ENCODE peak calls at places on chromosomes 5 and 9, in eight cellular contexts. K is cardiac fibroblast; O is EH; I is GM13976; V is natural killer cell treated with Interleukin-12 subunit alpha and Interleukin-12 subunit beta and Interleukin-15 and Interleukin-18, amount 100 ng/mL, for 72 hours; W is NK-92 treated with Interleukin-12 subunit alpha and Interleukin-12 subunit beta, amount 100 ng/mL, for 24 hours; X is mucosa of descending colon; P is NCI-H345. C is an unnamed sample.

GRCh38 chr9:94713446-94714185 is 12.9 kb upstream of the AOPEP start:
- DNase-seq in K (no peak), O (peak; percentile 54), I (no peak), V (no peak), W (no peak), X (no peak), P (no peak), C (no peak)

GRCh38 chr9:125433461-125434001 is 171.9 kb downstream of the GAPVD1 start:
- DNase-seq in K (no peak), O (no peak), I (no peak), V (peak; percentile 51), W (no peak), X (no peak), P (no peak), C (no peak)

GRCh38 chr9:91986248-91986647 is 36.2 kb upstream of the ROR2 start:
- DNase-seq in K (no peak), O (peak; percentile 15), I (no peak), V (no peak), W (no peak), X (no peak), P (no peak), C (no peak)

GRCh38 chr9:105901514-105902109 is 207.3 kb downstream of the TMEM38B start:
- DNase-seq in K (peak; percentile 1), O (peak; percentile 29), I (peak; percentile 56), V (no peak), W (no peak), X (peak; percentile 40), P (peak; percentile 32), C (peak; percentile 4)

GRCh38 chr9:3968891-3969290 is 331.0 kb downstream of the GLIS3 start:
- DNase-seq in K (peak; percentile 81), O (peak; percentile 26), I (no peak), V (no peak), W (no peak), X (no peak), P (no peak), C (no peak)

GRCh38 chr9:38127271-38127839 is 58.3 kb upstream of the SHB start:
- DNase-seq in K (peak; percentile 32), O (no peak), I (no peak), V (no peak), W (no peak), X (no peak), P (peak; percentile 11), C (no peak)

GRCh38 chr9:101421653-101422065 is 13.9 kb downstream of the ALDOB start:
- DNase-seq in K (peak; percentile 62), O (peak; percentile 7), I (no peak), V (no peak), W (no peak), X (no peak), P (no peak), C (peak; percentile 55)

GRCh38 chr5:108249095-108249784 is 132.7 kb downstream of the FBXL17 start:
- DNase-seq in K (no peak), O (no peak), I (no peak), V (no peak), W (no peak), X (no peak), P (no peak), C (no peak)

GRCh38 chr5:137618476-137618875 is 117.4 kb downstream of the KLHL3 start:
- DNase-seq in K (no peak), O (no peak), I (no peak), V (no peak), W (no peak), X (no peak), P (no peak), C (no peak)

GRCh38 chr9:89096807-89097206 is 81.8 kb downstream of the SHC3 start:
- DNase-seq in K (no peak), O (no peak), I (no peak), V (no peak), W (no peak), X (no peak), P (no peak), C (no peak)

GRCh38 chr9:85740821-85741111 is 988 bp downstream of the AGTPBP1 start:
- DNase-seq in K (peak; percentile 45), O (peak; percentile 28), I (peak; percentile 42), V (no peak), W (no peak), X (no peak), P (no peak), C (peak; percentile 42)

GRCh38 chr5:35919191-35919590 is 19.2 kb downstream of the CAPSL start:
- DNase-seq in K (peak; percentile 76), O (peak; percentile 97), I (no peak), V (no peak), W (no peak), X (no peak), P (no peak), C (no peak)

GRCh38 chr5:83414601-83415000 is 56.9 kb upstream of the VCAN start:
- DNase-seq in K (peak; percentile 41), O (peak; percentile 20), I (no peak), V (no peak), W (no peak), X (no peak), P (no peak), C (no peak)

GRCh38 chr5:179346401-179346800 is 1.1 kb upstream of the ADAMTS2 start:
- DNase-seq in K (peak; percentile 33), O (peak; percentile 58), I (no peak), V (no peak), W (no peak), X (no peak), P (no peak), C (no peak)

GRCh38 chr5:148846930-148847329 is 20.5 kb downstream of the ADRB2 start:
- DNase-seq in K (peak; percentile 24), O (peak; percentile 57), I (no peak), V (no peak), W (no peak), X (no peak), P (no peak), C (no peak)

GRCh38 chr9:971901-972511 is 4.4 kb upstream of the DMRT3 start:
- DNase-seq in K (no peak), O (no peak), I (peak; percentile 47), V (no peak), W (no peak), X (peak; percentile 70), P (no peak), C (peak; percentile 22)

GRCh38 chr5:158435161-158435616 is 576.2 kb upstream of the CLINT1 start:
- DNase-seq in K (no peak), O (no peak), I (no peak), V (no peak), W (peak; percentile 30), X (no peak), P (no peak), C (no peak)

GRCh38 chr9:82021198-82021597 is 32.6 kb downstream of the SPATA31D1 start:
- DNase-seq in K (peak; percentile 97), O (peak; percentile 91), I (no peak), V (no peak), W (no peak), X (no peak), P (no peak), C (no peak)

GRCh38 chr5:1118738-1119137 is 6.9 kb upstream of the SLC12A7 start:
- DNase-seq in K (no peak), O (no peak), I (no peak), V (no peak), W (no peak), X (peak; percentile 81), P (peak; percentile 54), C (peak; percentile 82)

GRCh38 chr5:107248065-107248695 is 422.6 kb downstream of the EFNA5 start:
- DNase-seq in K (peak; percentile 73), O (peak; percentile 16), I (peak; percentile 40), V (peak; percentile 65), W (peak; percentile 2), X (peak; percentile 35), P (peak; percentile 3), C (peak; percentile 50)

GRCh38 chr5:133806847-133807246 is 161.6 kb downstream of the C5orf15 start:
- DNase-seq in K (no peak), O (no peak), I (no peak), V (no peak), W (no peak), X (no peak), P (peak; percentile 82), C (no peak)

GRCh38 chr5:142636093-142636492 is 49.8 kb downstream of the FGF1 start:
- DNase-seq in K (no peak), O (no peak), I (no peak), V (no peak), W (no peak), X (no peak), P (no peak), C (no peak)

GRCh38 chr9:116756995-116757394 is 69.9 kb downstream of the TRIM32 start:
- DNase-seq in K (no peak), O (no peak), I (no peak), V (no peak), W (no peak), X (no peak), P (no peak), C (no peak)

GRCh38 chr5:14681236-14681752 is 16.8 kb downstream of the OTULIN start:
- DNase-seq in K (no peak), O (peak; percentile 21), I (no peak), V (no peak), W (no peak), X (no peak), P (no peak), C (no peak)

GRCh38 chr5:68711311-68712200 is 382.3 kb upstream of the SLC30A5 start:
- DNase-seq in K (no peak), O (peak; percentile 10), I (peak; percentile 61), V (no peak), W (peak; percentile 36), X (no peak), P (no peak), C (peak; percentile 40)

GRCh38 chr5:104628906-104629305 is 1066.3 kb upstream of the NUDT12 start:
- DNase-seq in K (peak; percentile 9), O (no peak), I (no peak), V (no peak), W (no peak), X (no peak), P (no peak), C (no peak)

GRCh38 chr5:173010021-173010420 is 26.4 kb downstream of the ATP6V0E1 start:
- DNase-seq in K (no peak), O (peak; percentile 41), I (no peak), V (no peak), W (no peak), X (no peak), P (no peak), C (no peak)

GRCh38 chr5:15791859-15792258 is 291.9 kb downstream of the FBXL7 start:
- DNase-seq in K (peak; percentile 43), O (peak; percentile 73), I (no peak), V (no peak), W (no peak), X (no peak), P (no peak), C (no peak)

GRCh38 chr9:72807765-72808445 is 144.9 kb downstream of the ALDH1A1 start:
- DNase-seq in K (peak; percentile 7), O (no peak), I (no peak), V (no peak), W (no peak), X (no peak), P (no peak), C (no peak)

C was measured in small intestine.